ENCODE peak calls at places on chromosomes 11 and 22, in five cellular contexts. E is H9; J is A549; Q is heart right ventricle; D is CD8-positive, alpha-beta T cell. M is an unnamed sample.
A peak's percentile ranks its signal among the peaks of the same experiment; 100 is the strongest.

GRCh38 chr11:64652586-64653387 is 61.8 kb downstream of the SLC22A12 start:
- DNase-seq in E (peak; percentile 92), J (peak; percentile 71), Q (peak; percentile 80), D (peak; percentile 77), M (peak; percentile 85)

GRCh38 chr11:32870676-32871075 is 21.9 kb upstream of the QSER1 start:
- DNase-seq in E (peak; percentile 78), J (peak; percentile 40), Q (peak; percentile 17), D (peak; percentile 38), M (no peak)

GRCh38 chr22:19291580-19292261 is at the start of gene CLTCL1:
- DNase-seq in E (peak; percentile 85), J (peak; percentile 70), Q (peak; percentile 89), D (peak; percentile 60), M (peak; percentile 77)

GRCh38 chr11:72924568-72925190 is 110.5 kb downstream of the ATG16L2 start:
- DNase-seq in E (no peak), J (peak; percentile 43), Q (no peak), D (no peak), M (no peak)

GRCh38 chr22:44697423-44698179 is 4.4 kb upstream of the PRR5 start:
- DNase-seq in E (peak; percentile 87), J (peak; percentile 67), Q (peak; percentile 84), D (peak; percentile 88), M (peak; percentile 93)

GRCh38 chr22:40720538-40721256 is 41.4 kb downstream of the MCHR1 start:
- DNase-seq in E (no peak), J (peak; percentile 21), Q (no peak), D (no peak), M (no peak)

GRCh38 chr11:2550606-2550970 is 105.8 kb downstream of the KCNQ1 start:
- DNase-seq in E (no peak), J (no peak), Q (no peak), D (no peak), M (no peak)

GRCh38 chr11:44177905-44178304 is 82.4 kb downstream of the EXT2 start:
- DNase-seq in E (no peak), J (no peak), Q (no peak), D (no peak), M (no peak)

GRCh38 chr11:94171693-94172440 is 43.2 kb downstream of the PANX1 start:
- DNase-seq in E (peak; percentile 73), J (peak; percentile 32), Q (peak; percentile 26), D (peak; percentile 25), M (peak; percentile 81)

DNA sequence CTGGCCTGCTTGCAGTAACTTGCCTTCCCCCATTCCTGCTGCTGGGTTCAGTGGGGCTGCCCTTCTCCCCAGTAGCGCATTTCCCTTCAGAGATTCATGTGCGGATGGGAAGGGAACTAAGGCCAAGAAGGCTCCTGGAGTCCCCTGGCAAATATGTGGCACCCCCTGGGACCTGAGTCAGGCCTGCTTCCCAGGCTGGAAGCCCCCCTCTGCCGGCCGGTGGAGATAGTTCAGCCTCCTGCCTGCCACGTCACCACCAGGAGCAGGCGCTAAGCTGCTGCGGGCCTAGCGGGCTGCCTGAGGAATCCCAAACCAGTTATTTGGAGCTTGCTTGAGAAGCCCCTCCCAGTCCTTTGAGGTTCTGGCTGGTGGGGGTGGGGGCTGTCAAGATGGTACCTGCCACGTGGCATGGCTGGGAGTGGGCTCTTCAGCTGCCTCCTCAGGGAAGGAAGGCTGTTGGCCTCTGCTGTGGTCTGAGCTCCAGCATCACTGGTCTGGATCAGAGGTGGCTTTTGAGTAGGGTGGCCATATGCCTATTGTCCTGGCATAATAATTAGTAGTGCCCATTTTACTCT is 2.0 kb downstream of the SERPINH1 start:
- DNase-seq in E (peak; percentile 94), J (no peak), Q (peak; percentile 62), D (no peak), M (peak; percentile 76)
- TF ChIP-seq CTCF in E (peak; percentile 70), J (no peak), Q (peak; percentile 13), D (no peak), M (no peak)

DNA sequence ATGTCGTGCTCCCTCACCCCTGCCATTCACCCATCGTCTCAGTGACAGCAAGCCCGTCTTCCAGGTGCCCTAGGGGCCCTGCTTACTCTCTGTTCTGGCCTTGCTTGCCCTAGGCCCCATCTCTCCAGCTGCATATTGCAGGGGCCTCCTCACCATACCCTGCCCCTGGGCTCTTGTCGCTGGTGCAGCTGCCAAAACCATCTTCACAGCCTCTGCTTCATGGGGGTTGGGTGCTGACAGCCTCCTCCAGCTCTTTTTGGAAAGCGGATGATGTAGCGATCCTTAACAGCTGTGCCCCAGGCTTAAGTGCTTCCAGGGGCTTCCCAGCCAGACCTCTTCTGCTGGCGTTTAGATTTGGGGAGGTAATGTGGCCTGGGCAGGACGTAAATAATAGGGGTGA is 61.3 kb upstream of the SUSD2 start:
- DNase-seq in E (no peak), J (no peak), Q (peak; percentile 51), D (no peak), M (no peak)
- H3K9me3 ChIP-seq in E (no peaks in the 10 kb centered on the region), J (no peaks in the 10 kb centered on the region), Q (no peaks in the 10 kb centered on the region), D (no peaks in the 10 kb centered on the region), M (no peaks in the 10 kb centered on the region)

DNA sequence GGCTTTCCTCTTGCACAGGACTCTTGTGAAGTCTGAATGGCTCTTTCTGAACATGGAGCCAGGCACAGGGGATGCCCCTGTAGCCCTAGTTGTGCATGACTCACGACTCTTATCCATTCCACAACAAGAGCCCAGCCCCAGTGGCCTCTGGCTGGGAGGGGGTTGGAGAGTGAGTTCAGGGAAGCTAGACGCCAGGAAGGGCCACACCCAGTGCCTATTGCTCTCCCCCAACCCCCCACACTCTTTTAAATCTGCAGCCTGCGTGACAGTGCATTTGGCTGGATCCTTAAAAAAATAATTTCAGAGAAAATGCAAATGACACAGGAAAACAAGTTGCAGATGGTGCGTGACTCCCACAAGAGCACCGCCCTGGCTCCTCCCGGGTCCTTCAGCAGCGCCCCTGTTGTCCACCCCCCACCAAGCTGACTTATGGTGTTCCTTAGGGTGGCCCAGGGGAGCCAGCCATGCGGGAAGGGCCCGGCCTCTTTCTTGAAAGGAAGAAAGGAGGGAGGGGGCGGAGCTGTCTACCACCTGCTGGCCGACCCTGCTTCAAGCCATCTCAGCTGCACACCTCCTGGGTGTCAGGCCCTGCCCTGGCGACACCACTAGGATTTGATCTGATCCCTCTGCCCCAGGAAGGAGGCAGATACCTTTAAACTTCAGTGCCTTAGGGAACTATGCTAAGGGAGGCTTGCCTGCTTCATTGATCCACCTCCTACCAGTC is 74.7 kb downstream of the MN1 start:
- DNase-seq in E (no peak), J (peak; percentile 77), Q (peak; percentile 70), D (no peak), M (peak; percentile 10)
- TF ChIP-seq CTCF in E (no peak), J (no peak), Q (no peak), D (no peak), M (no peak)

GRCh38 chr22:47592791-47593190 is 830.3 kb downstream of the TBC1D22A start:
- DNase-seq in E (no peak), J (no peak), Q (no peak), D (no peak), M (no peak)

GRCh38 chr22:47589271-47590250 is 827.1 kb downstream of the TBC1D22A start:
- DNase-seq in E (no peak), J (no peak), Q (no peak), D (no peak), M (no peak)

GRCh38 chr22:47593291-47593690 is 830.8 kb downstream of the TBC1D22A start:
- DNase-seq in E (no peak), J (no peak), Q (no peak), D (peak; percentile 7), M (no peak)

GRCh38 chr22:47591709-47592108 is 829.3 kb downstream of the TBC1D22A start:
- DNase-seq in E (no peak), J (no peak), Q (no peak), D (no peak), M (no peak)

GRCh38 chr22:47591016-47591415 is 828.6 kb downstream of the TBC1D22A start:
- DNase-seq in E (no peak), J (no peak), Q (no peak), D (no peak), M (no peak)
- H3K9me3 ChIP-seq in E (peaks cover 79% of the 10 kb centered on the region), J (no peaks in the 10 kb centered on the region), Q (no peaks in the 10 kb centered on the region), D (no peaks in the 10 kb centered on the region), M (no peaks in the 10 kb centered on the region)